ENCODE peak calls at places on chromosomes 6 and 20, in ten cellular contexts. B is CD8-positive, alpha-beta T cell; R is caudate nucleus; I is activated CD8-positive, alpha-beta T cell treated with anti-CD3 and anti-CD28 coated beads, Interleukin-2, amount 10 ng/mL, durations not matched to agents 7 days and 5 days; F is activated naive CD8-positive, alpha-beta T cell treated with anti-CD3 and anti-CD28 coated beads, Interleukin-2, amount 10 ng/mL, durations not matched to agents 7 days and 5 days; G is stimulated activated CD4-positive, alpha-beta T cell treated with anti-CD3 and anti-CD28 coated beads, Interleukin-2, amount 100 ng/mL, for 48 hours; C is NCI-H748 treated with DMSO at 0.1 percent for 48 hours; Q is NCI-H1436; E is uterus; J is brain microvascular endothelial cell. V is an unnamed sample.

GRCh38 chr6:168155193-168155592 is 76.2 kb upstream of the FRMD1 start:
- DNase-seq in B (no peak), R (no peak), I (no peak), F (no peak), G (no peak), C (no peak), Q (no peak), E (peak), J (peak), V (no peak)

GRCh38 chr6:139644821-139645220 is 270.4 kb upstream of the CITED2 start:
- DNase-seq in B (no peak), R (no peak), I (no peak), F (no peak), G (no peak), C (no peak), Q (no peak), E (peak), J (peak), V (no peak)

GRCh38 chr6:155595264-155595663 is 139.6 kb upstream of the NOX3 start:
- DNase-seq in B (no peak), R (no peak), I (no peak), F (no peak), G (no peak), C (no peak), Q (no peak), E (no peak), J (no peak), V (no peak)

GRCh38 chr20:23349338-23350006 is 1.1 kb upstream of the NXT1 start:
- DNase-seq in B (no peak), R (no peak), I (no peak), F (no peak), G (no peak), C (no peak), Q (no peak), E (peak), J (no peak), V (no peak)

GRCh38 chr6:24566020-24566752 is 71.4 kb downstream of the ALDH5A1 start:
- DNase-seq in B (no peak), R (no peak), I (no peak), F (no peak), G (no peak), C (no peak), Q (no peak), E (no peak), J (peak), V (no peak)

GRCh38 chr20:36120991-36121390 is 33.5 kb upstream of the EPB41L1 start:
- DNase-seq in B (no peak), R (no peak), I (no peak), F (no peak), G (no peak), C (no peak), Q (no peak), E (no peak), J (no peak), V (no peak)

GRCh38 chr6:33933101-33933500 is 129.3 kb upstream of the MLN start:
- DNase-seq in B (no peak), R (no peak), I (no peak), F (no peak), G (no peak), C (no peak), Q (no peak), E (no peak), J (no peak), V (no peak)

GRCh38 chr6:4817551-4817950 is 41.3 kb downstream of the CDYL start:
- DNase-seq in B (no peak), R (no peak), I (no peak), F (no peak), G (no peak), C (no peak), Q (no peak), E (no peak), J (no peak), V (no peak)

GRCh38 chr6:149723771-149724417 is 6.0 kb upstream of the LATS1 start:
- DNase-seq in B (peak), R (no peak), I (peak), F (no peak), G (no peak), C (peak), Q (peak), E (peak), J (peak), V (no peak)

GRCh38 chr6:170210651-170211403 is 80.1 kb downstream of the DLL1 start:
- DNase-seq in B (no peak), R (no peak), I (peak), F (peak), G (no peak), C (no peak), Q (no peak), E (no peak), J (no peak), V (no peak)

GRCh38 chr6:43283905-43284304 is 14.2 kb upstream of the SLC22A7 start:
- DNase-seq in B (no peak), R (no peak), I (no peak), F (no peak), G (no peak), C (no peak), Q (no peak), E (no peak), J (no peak), V (no peak)

GRCh38 chr6:168880271-168880670 is 373.4 kb downstream of the THBS2 start:
- DNase-seq in B (no peak), R (no peak), I (no peak), F (no peak), G (no peak), C (no peak), Q (no peak), E (no peak), J (no peak), V (no peak)